ENCODE peak calls at places on chromosomes 7 and 10, in five cellular contexts. Y, A, Z, L and C are unnamed samples.

GRCh38 chr10:90787906-90788491 is 69.8 kb downstream of the HTR7 start:
- DNase-seq in Y (peak; percentile 32), A (no peak), Z (peak; percentile 43), L (no peak), C (peak; percentile 37)

GRCh38 chr7:95596183-95597135 is at the start of gene PDK4:
- DNase-seq in Y (peak; percentile 68), A (peak; percentile 92), Z (peak; percentile 69), L (no peak), C (peak; percentile 55)

GRCh38 chr7:134378562-134378961 is 61.8 kb upstream of the SLC35B4 start:
- DNase-seq in Y (no peak), A (no peak), Z (no peak), L (no peak), C (no peak)

GRCh38 chr7:77759294-77759889 is 38.8 kb downstream of the TMEM60 start:
- DNase-seq in Y (peak; percentile 66), A (no peak), Z (peak; percentile 72), L (no peak), C (peak; percentile 78)

GRCh38 chr7:99028261-99028971 is 115.5 kb downstream of the SMURF1 start:
- DNase-seq in Y (no peak), A (no peak), Z (no peak), L (no peak), C (no peak)

GRCh38 chr10:89275383-89275782 is 23.8 kb upstream of the LIPA start:
- DNase-seq in Y (no peak), A (no peak), Z (no peak), L (no peak), C (no peak)

GRCh38 chr7:99839560-99840011 is 11.8 kb downstream of the CYP3A43 start:
- DNase-seq in Y (no peak), A (no peak), Z (no peak), L (no peak), C (no peak)

GRCh38 chr7:5824297-5824610 is 42.8 kb upstream of the RNF216 start:
- DNase-seq in Y (no peak), A (no peak), Z (no peak), L (no peak), C (no peak)

GRCh38 chr10:88004451-88004850 is 141.0 kb downstream of the PTEN start:
- DNase-seq in Y (peak; percentile 55), A (no peak), Z (no peak), L (no peak), C (peak; percentile 36)

GRCh38 chr10:11326241-11326640 is 285.2 kb downstream of the USP6NL start:
- DNase-seq in Y (no peak), A (no peak), Z (no peak), L (no peak), C (no peak)

GRCh38 chr7:50164552-50165220 is 71.6 kb upstream of the ZPBP start:
- DNase-seq in Y (no peak), A (no peak), Z (no peak), L (no peak), C (no peak)

GRCh38 chr10:59360605-59361515 is 1.5 kb downstream of the FAM13C start:
- DNase-seq in Y (peak; percentile 25), A (no peak), Z (no peak), L (no peak), C (no peak)

GRCh38 chr10:63064706-63065105 is 68.4 kb upstream of the NRBF2 start:
- DNase-seq in Y (peak; percentile 5), A (no peak), Z (no peak), L (no peak), C (no peak)

GRCh38 chr10:27446091-27446918 is 57.8 kb upstream of the RAB18 start:
- DNase-seq in Y (peak; percentile 71), A (no peak), Z (peak; percentile 47), L (peak; percentile 85), C (peak; percentile 48)

GRCh38 chr7:97215556-97215955 is 98.1 kb downstream of the SDHAF3 start:
- DNase-seq in Y (no peak), A (no peak), Z (peak; percentile 4), L (no peak), C (no peak)

GRCh38 chr7:24911213-24911603 is 68.8 kb downstream of the OSBPL3 start:
- DNase-seq in Y (no peak), A (no peak), Z (no peak), L (no peak), C (no peak)

GRCh38 chr10:120503695-120504094 is 46.7 kb downstream of the PLPP4 start:
- DNase-seq in Y (no peak), A (no peak), Z (no peak), L (no peak), C (peak; percentile 52)

GRCh38 chr10:129932182-129932581 is 31.9 kb downstream of the EBF3 start:
- DNase-seq in Y (no peak), A (no peak), Z (no peak), L (no peak), C (no peak)

GRCh38 chr10:114967071-114967470 is 29.1 kb downstream of the TRUB1 start:
- DNase-seq in Y (peak; percentile 8), A (no peak), Z (no peak), L (no peak), C (peak; percentile 33)

GRCh38 chr7:101838837-101839483 is 21.5 kb downstream of the CUX1 start:
- DNase-seq in Y (no peak), A (no peak), Z (no peak), L (no peak), C (no peak)

GRCh38 chr10:76559889-76560215 is 1077.8 kb downstream of the KCNMA1 start:
- DNase-seq in Y (peak; percentile 34), A (no peak), Z (no peak), L (no peak), C (peak; percentile 27)

GRCh38 chr7:55018361-55019328 is at the start of gene EGFR:
- DNase-seq in Y (peak; percentile 82), A (peak; percentile 89), Z (peak; percentile 57), L (no peak), C (peak; percentile 83)

GRCh38 chr7:29322023-29322712 is 127.6 kb downstream of the CHN2 start:
- DNase-seq in Y (no peak), A (no peak), Z (no peak), L (no peak), C (no peak)

GRCh38 chr7:55397617-55398016 is 32.5 kb downstream of the LANCL2 start:
- DNase-seq in Y (no peak), A (no peak), Z (no peak), L (no peak), C (no peak)

GRCh38 chr10:92222603-92223275 is 68.1 kb downstream of the CPEB3 start:
- DNase-seq in Y (peak; percentile 71), A (no peak), Z (no peak), L (no peak), C (peak; percentile 59)

GRCh38 chr10:131767716-131768115 is 133.1 kb upstream of the PPP2R2D start:
- DNase-seq in Y (no peak), A (no peak), Z (no peak), L (no peak), C (no peak)

GRCh38 chr7:55177589-55178261 is 158.9 kb downstream of the EGFR start:
- DNase-seq in Y (peak; percentile 37), A (no peak), Z (no peak), L (no peak), C (peak; percentile 93)

GRCh38 chr7:26639111-26639510 is 225.3 kb downstream of the SKAP2 start:
- DNase-seq in Y (no peak), A (no peak), Z (no peak), L (no peak), C (no peak)
- H3K4me3 ChIP-seq in Y (no peak overlapping the region), A (no peak overlapping the region), Z (no peak overlapping the region), L (no peak overlapping the region), C (no peak overlapping the region)

GRCh38 chr10:124644771-124645170 is 99.4 kb downstream of the FAM53B start:
- DNase-seq in Y (no peak), A (no peak), Z (no peak), L (no peak), C (no peak)
- TF ChIP-seq CTCF in Y (no peak), A (no peak), Z (no peak), L (no peak), C (no peak)

DNA sequence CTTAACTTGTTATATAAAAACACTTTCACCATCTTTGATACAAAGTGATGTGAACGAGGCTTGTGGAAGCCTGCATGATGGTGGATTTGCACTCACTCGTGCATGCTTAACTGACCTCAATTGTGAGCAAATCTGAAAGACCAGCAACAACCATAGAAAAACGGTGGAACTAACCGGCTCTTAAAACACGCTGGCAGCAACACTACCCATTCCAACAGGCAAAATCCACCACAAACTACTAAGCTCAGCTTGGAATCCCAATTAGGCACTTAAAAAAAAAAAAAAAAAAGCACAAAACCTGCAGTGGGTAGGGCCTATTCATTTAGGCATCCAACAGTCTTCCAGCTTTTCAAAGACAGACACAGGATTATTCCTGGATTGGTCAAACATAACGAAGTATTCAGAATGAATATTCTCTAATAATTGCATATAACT is 1.8 kb downstream of the GDI2 start:
- DNase-seq in Y (peak; percentile 58), A (no peak), Z (peak; percentile 67), L (no peak), C (peak; percentile 64)
- H3K4me3 ChIP-seq in Y (peak overlapping the region; percentile 86), A (peak overlapping the region; percentile 76), Z (peak overlapping the region; percentile 90), L (peak overlapping the region; percentile 67), C (peak overlapping the region; percentile 72)

GRCh38 chr7:124679826-124680225 is 85.8 kb downstream of the GPR37 start:
- DNase-seq in Y (no peak), A (no peak), Z (no peak), L (no peak), C (no peak)
- TF ChIP-seq CTCF in Y (no peak), A (no peak), Z (no peak), L (no peak), C (no peak)

DNA sequence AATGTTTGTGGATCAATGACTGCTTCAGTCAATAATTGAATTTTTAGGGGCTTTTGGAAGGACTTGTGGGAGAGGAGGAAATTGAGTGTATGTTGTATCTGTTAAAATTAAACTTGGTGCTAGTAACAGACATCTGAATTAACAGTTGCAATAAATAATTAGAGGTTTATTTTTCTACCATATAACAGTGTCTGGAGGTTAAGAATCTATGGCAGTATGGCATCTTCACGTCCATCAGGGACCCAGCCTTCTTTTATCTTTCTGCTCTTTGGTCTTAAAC is 72.8 kb upstream of the HABP2 start:
- DNase-seq in Y (no peak), A (no peak), Z (no peak), L (no peak), C (no peak)
- H3K4me3 ChIP-seq in Y (no peak overlapping the region), A (no peak overlapping the region), Z (no peak overlapping the region), L (no peak overlapping the region), C (no peak overlapping the region)

GRCh38 chr7:23863209-23863798 is 153.3 kb downstream of the STK31 start:
- DNase-seq in Y (peak; percentile 18), A (no peak), Z (peak; percentile 46), L (peak; percentile 4), C (peak; percentile 41)
- TF ChIP-seq CTCF in Y (peak; percentile 61), A (no peak), Z (peak; percentile 65), L (peak; percentile 62), C (peak; percentile 68)